ENCODE peak calls at places on chromosomes 12 and 14, in seven cellular contexts. U, G, B, I, Z, H and C are unnamed samples.

GRCh38 chr14:34778744-34779143 is 64.4 kb upstream of the CFL2 start:
- DNase-seq in U (no peak), G (no peak), B (no peak), I (no peak), Z (no peak), H (no peak), C (no peak)

GRCh38 chr12:70487440-70487839 is 121.3 kb downstream of the KCNMB4 start:
- DNase-seq in U (no peak), G (no peak), B (peak; percentile 2), I (peak; percentile 40), Z (no peak), H (no peak), C (no peak)

GRCh38 chr14:60089201-60089600 is 2.5 kb upstream of the PCNX4 start:
- DNase-seq in U (no peak), G (no peak), B (no peak), I (no peak), Z (no peak), H (no peak), C (no peak)

GRCh38 chr14:41607966-41608663 is 1.4 kb downstream of the LRFN5 start:
- DNase-seq in U (peak; percentile 30), G (peak; percentile 78), B (peak; percentile 45), I (no peak), Z (no peak), H (peak; percentile 44), C (no peak)

GRCh38 chr14:80428171-80428570 is 216.9 kb upstream of the DIO2 start:
- DNase-seq in U (no peak), G (no peak), B (peak; percentile 29), I (no peak), Z (no peak), H (no peak), C (no peak)

GRCh38 chr14:89432226-89432625 is 15.2 kb upstream of the FOXN3 start:
- DNase-seq in U (no peak), G (no peak), B (no peak), I (no peak), Z (no peak), H (no peak), C (no peak)

GRCh38 chr12:49588281-49588680 is 17.2 kb downstream of the FAM186B start:
- DNase-seq in U (no peak), G (no peak), B (no peak), I (no peak), Z (no peak), H (no peak), C (no peak)

GRCh38 chr12:97951717-97952116 is 489.1 kb downstream of the RMST start:
- DNase-seq in U (no peak), G (no peak), B (no peak), I (no peak), Z (no peak), H (no peak), C (no peak)

DNA sequence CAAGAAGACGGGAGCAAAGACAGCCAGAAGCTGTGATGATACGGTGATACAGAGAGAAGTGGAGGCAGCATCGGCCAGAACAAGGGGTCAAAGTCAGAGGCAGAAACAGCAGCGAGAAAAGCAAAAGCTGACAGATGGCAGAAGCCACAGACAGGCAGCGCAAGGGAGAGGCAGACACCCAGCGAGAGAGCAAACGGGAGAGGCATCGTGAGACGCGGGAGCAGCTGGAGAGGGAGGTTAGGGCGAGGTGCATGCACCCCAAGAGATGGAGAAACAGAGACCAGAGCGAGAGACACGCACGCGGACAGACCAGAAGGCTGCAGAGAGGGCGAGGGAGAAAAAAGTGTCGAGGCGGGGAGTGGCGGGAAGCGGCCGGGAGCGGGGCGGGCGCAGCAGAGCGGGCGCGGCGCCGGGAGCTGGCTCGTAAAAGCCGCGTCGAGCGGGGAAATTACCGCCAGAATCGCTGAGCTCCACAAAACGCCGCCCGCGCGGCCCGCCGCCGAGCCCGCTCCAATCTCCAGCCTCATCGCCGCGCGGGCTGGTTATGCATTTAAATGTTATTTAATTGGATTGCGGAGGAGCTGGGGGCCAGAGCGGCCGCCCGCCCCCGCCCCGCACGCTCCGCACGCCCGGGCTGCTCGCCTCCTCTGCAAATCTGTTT is 15.6 kb downstream of the SMUG1 start:
- DNase-seq in U (peak; percentile 77), G (peak; percentile 78), B (peak; percentile 76), I (peak; percentile 47), Z (no peak), H (peak; percentile 80), C (peak; percentile 58)
- TF ChIP-seq EZH2 in U (no peak), G (peak; percentile 95), B (no peak), I (no peak), Z (no peak), H (peak; percentile 99), C (no peak)

GRCh38 chr12:2902287-2902880 is 11.7 kb downstream of the TULP3 start:
- DNase-seq in U (peak; percentile 13), G (no peak), B (peak; percentile 4), I (no peak), Z (no peak), H (no peak), C (no peak)
- TF ChIP-seq EZH2phosphoT487 in U (no peak), G (no peak), B (no peak), I (no peak), Z (no peak), H (no peak), C (no peak)

DNA sequence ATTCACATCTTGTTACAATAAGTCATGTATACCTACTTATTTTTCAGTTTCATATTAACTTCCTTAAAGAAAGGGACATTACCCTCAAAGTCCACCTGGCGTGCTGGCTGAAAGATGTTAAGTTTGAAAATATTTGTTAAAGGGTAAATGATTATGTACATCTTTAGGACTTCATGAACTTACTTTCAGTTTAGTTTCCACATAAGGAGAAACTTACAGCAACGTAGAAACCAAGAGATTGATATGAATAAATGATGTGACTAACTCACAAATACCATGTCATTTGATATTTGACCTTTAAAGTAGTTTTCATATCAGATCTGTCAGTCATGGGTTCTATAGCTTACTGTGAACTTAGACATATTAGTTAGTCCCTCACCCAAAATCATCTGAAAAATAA is 2.1 kb upstream of the CLEC2D start:
- DNase-seq in U (no peak), G (no peak), B (no peak), I (peak; percentile 58), Z (no peak), H (no peak), C (no peak)
- H3K4me1 ChIP-seq in U (no peaks in the 10 kb centered on the region), G (no peaks in the 10 kb centered on the region), B (peaks cover 16% of the 10 kb centered on the region), I (no peaks in the 10 kb centered on the region), Z (no peaks in the 10 kb centered on the region), H (no peaks in the 10 kb centered on the region), C (no peaks in the 10 kb centered on the region)

GRCh38 chr12:42484996-42485395 is 104.5 kb downstream of the PRICKLE1 start:
- DNase-seq in U (no peak), G (peak; percentile 55), B (no peak), I (peak; percentile 35), Z (no peak), H (no peak), C (no peak)

GRCh38 chr12:42486407-42486806 is 103.1 kb downstream of the PRICKLE1 start:
- DNase-seq in U (no peak), G (no peak), B (no peak), I (no peak), Z (no peak), H (peak; percentile 35), C (no peak)

GRCh38 chr12:42483534-42483857 is 106.0 kb downstream of the PRICKLE1 start:
- DNase-seq in U (peak; percentile 62), G (no peak), B (peak; percentile 60), I (no peak), Z (no peak), H (no peak), C (peak; percentile 38)

GRCh38 chr12:42482820-42483533 is 106.6 kb downstream of the PRICKLE1 start:
- DNase-seq in U (peak; percentile 91), G (peak; percentile 86), B (peak; percentile 82), I (peak; percentile 63), Z (no peak), H (peak; percentile 94), C (peak; percentile 73)

DNA sequence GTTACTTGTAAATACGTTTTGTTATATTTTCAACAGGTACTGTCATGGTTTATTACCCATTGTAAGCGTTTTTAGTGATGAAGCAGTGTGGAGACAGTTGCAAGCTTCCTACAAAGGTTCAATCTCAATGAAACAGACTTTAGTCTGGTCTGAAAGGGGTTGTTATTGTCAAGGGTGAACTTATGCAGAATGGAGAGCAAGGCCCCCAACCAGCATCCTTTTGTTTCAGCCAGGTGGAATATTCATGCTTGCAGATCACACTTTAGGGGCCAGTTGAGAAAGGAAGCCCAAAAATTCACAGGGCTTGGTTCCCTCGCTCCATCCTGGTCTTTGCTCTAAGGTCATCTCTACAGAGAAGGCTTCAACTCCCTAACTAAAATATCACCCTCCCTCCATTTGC is 103.7 kb downstream of the PRICKLE1 start:
- DNase-seq in U (no peak), G (peak; percentile 85), B (no peak), I (no peak), Z (no peak), H (no peak), C (no peak)
- TF ChIP-seq EZH2 in U (no peak), G (no peak), B (no peak), I (no peak), Z (no peak), H (no peak), C (no peak)

DNA sequence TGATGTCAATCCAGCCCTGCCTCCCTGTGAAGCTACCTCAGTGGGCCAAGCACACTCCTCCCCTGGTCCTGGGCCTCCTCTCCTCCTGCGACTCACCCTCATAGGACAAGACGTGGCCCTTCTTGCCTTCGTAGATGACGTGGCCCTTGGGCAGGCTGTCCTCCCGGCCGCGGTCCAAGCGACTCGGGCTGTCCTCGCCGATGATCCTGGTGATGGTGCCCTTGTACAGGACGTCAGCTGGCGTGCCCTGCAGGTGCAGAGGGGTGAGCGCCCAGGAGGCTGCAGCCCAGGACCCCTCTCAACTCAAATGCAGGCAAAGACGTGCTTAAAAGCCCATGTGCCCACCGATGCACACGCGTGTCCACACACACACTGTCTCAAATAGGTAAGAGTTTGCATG is 55.6 kb downstream of the RFLNA start:
- DNase-seq in U (no peak), G (no peak), B (no peak), I (no peak), Z (no peak), H (no peak), C (no peak)
- TF ChIP-seq EZH2phosphoT487 in U (no peak), G (no peak), B (no peak), I (no peak), Z (no peak), H (no peak), C (no peak)

GRCh38 chr14:99755068-99755405 is 38.2 kb upstream of the EML1 start:
- DNase-seq in U (no peak), G (no peak), B (no peak), I (no peak), Z (no peak), H (no peak), C (peak; percentile 19)

GRCh38 chr14:99755629-99756603 is 37.3 kb upstream of the EML1 start:
- DNase-seq in U (peak; percentile 65), G (no peak), B (peak; percentile 95), I (no peak), Z (no peak), H (no peak), C (peak; percentile 86)

GRCh38 chr14:99753225-99754140 is 39.7 kb upstream of the EML1 start:
- DNase-seq in U (no peak), G (peak; percentile 39), B (peak; percentile 24), I (no peak), Z (no peak), H (peak; percentile 39), C (no peak)

GRCh38 chr14:99752486-99753121 is 40.6 kb upstream of the EML1 start:
- DNase-seq in U (no peak), G (no peak), B (peak; percentile 89), I (no peak), Z (no peak), H (no peak), C (peak; percentile 81)

GRCh38 chr14:99754141-99755067 is 38.8 kb upstream of the EML1 start:
- DNase-seq in U (no peak), G (no peak), B (peak; percentile 88), I (no peak), Z (no peak), H (peak; percentile 64), C (peak; percentile 38)
- H3K4me1 ChIP-seq in U (peaks cover 12% of the 10 kb centered on the region), G (peaks cover 13% of the 10 kb centered on the region), B (peaks cover 59% of the 10 kb centered on the region), I (no peaks in the 10 kb centered on the region), Z (peaks cover 28% of the 10 kb centered on the region), H (peaks cover 22% of the 10 kb centered on the region), C (peaks cover 71% of the 10 kb centered on the region)